ENCODE peak calls at places on chromosome 1, in six cellular contexts. F, Z, G, V, Q and D are unnamed samples.
A peak's percentile ranks its signal among the peaks of the same experiment; 100 is the strongest.

GRCh38 chr1:160194737-160195059 is 4.3 kb downstream of the CASQ1 start:
- DNase-seq in F (no peak), Z (no peak), G (no peak), V (no peak), Q (no peak), D (no peak)

GRCh38 chr1:153570874-153571273 is 5.2 kb upstream of the S100A2 start:
- DNase-seq in F (no peak), Z (no peak), G (no peak), V (no peak), Q (no peak), D (no peak)

GRCh38 chr1:115976062-115976899 is at the start of gene SLC22A15:
- DNase-seq in F (peak; percentile 77), Z (peak; percentile 9), G (peak; percentile 20), V (no peak), Q (peak; percentile 61), D (peak; percentile 62)

GRCh38 chr1:45299981-45300668 is 26.6 kb upstream of the HPDL start:
- DNase-seq in F (peak; percentile 87), Z (peak; percentile 37), G (peak; percentile 42), V (no peak), Q (peak; percentile 40), D (peak; percentile 39)

GRCh38 chr1:1041092-1041503 is 21.2 kb downstream of the AGRN start:
- DNase-seq in F (peak; percentile 83), Z (no peak), G (no peak), V (no peak), Q (no peak), D (no peak)

GRCh38 chr1:192707978-192708547 is 72.1 kb downstream of the RGS13 start:
- DNase-seq in F (no peak), Z (no peak), G (no peak), V (no peak), Q (no peak), D (no peak)

GRCh38 chr1:229803601-229804217 is 177.7 kb downstream of the URB2 start:
- DNase-seq in F (no peak), Z (no peak), G (no peak), V (no peak), Q (no peak), D (no peak)

GRCh38 chr1:160581970-160582369 is 2.7 kb upstream of the CD84 start:
- DNase-seq in F (no peak), Z (no peak), G (no peak), V (no peak), Q (no peak), D (no peak)

GRCh38 chr1:235902638-235903542 is 36.2 kb upstream of the LYST start:
- DNase-seq in F (no peak), Z (no peak), G (peak; percentile 49), V (no peak), Q (no peak), D (no peak)